ENCODE peak calls at places on chromosomes 4 and X, in four cellular contexts. One of them, this sample, is unnamed.

GRCh38 chr4:5079581-5079980 is 28.3 kb downstream of the STK32B start:
- DNase-seq in K562: no peak
- DNase-seq in H1: no peak
- DNase-seq in HCT116: no peak
- DNase-seq in this sample: no peak

GRCh38 chr4:55358668-55359067 is 12.6 kb downstream of the SRD5A3 start:
- DNase-seq in K562: peak; percentile 41
- DNase-seq in H1: no peak
- DNase-seq in HCT116: peak; percentile 50
- DNase-seq in this sample: no peak

GRCh38 chrX:16445166-16445752 is 204.7 kb upstream of the S100G start:
- DNase-seq in K562: peak; percentile 45
- DNase-seq in H1: no peak
- DNase-seq in HCT116: peak; percentile 22
- DNase-seq in this sample: peak; percentile 1

GRCh38 chrX:136850441-136851175 is 29.9 kb downstream of the RBMX start:
- DNase-seq in K562: no peak
- DNase-seq in H1: no peak
- DNase-seq in HCT116: no peak
- DNase-seq in this sample: no peak

GRCh38 chr4:153645183-153645582 is 38.9 kb upstream of the TLR2 start:
- DNase-seq in K562: peak; percentile 34
- DNase-seq in H1: no peak
- DNase-seq in HCT116: no peak
- DNase-seq in this sample: no peak

GRCh38 chrX:12824944-12825343 is 33.7 kb downstream of the PRPS2 start:
- DNase-seq in K562: peak; percentile 3
- DNase-seq in H1: no peak
- DNase-seq in HCT116: no peak
- DNase-seq in this sample: no peak

GRCh38 chr4:139764686-139765085 is 99.1 kb downstream of the MGST2 start:
- DNase-seq in K562: no peak
- DNase-seq in H1: no peak
- DNase-seq in HCT116: no peak
- DNase-seq in this sample: no peak

GRCh38 chrX:131728295-131729145 is 184.6 kb downstream of the OR13H1 start:
- DNase-seq in K562: no peak
- DNase-seq in H1: no peak
- DNase-seq in HCT116: no peak
- DNase-seq in this sample: no peak

GRCh38 chr4:109169160-109169559 is 133.3 kb downstream of the COL25A1 start:
- DNase-seq in K562: no peak
- DNase-seq in H1: no peak
- DNase-seq in HCT116: no peak
- DNase-seq in this sample: no peak

GRCh38 chrX:39331062-39331704 is 529.9 kb downstream of the MID1IP1 start:
- DNase-seq in K562: no peak
- DNase-seq in H1: no peak
- DNase-seq in HCT116: no peak
- DNase-seq in this sample: no peak

GRCh38 chr4:140078366-140078765 is 75.6 kb downstream of the MAML3 start:
- DNase-seq in K562: no peak
- DNase-seq in H1: no peak
- DNase-seq in HCT116: no peak
- DNase-seq in this sample: no peak

GRCh38 chr4:182205293-182205692 is 37.9 kb upstream of the TENM3 start:
- DNase-seq in K562: no peak
- DNase-seq in H1: no peak
- DNase-seq in HCT116: no peak
- DNase-seq in this sample: no peak

GRCh38 chr4:182207806-182208483 is 35.3 kb upstream of the TENM3 start:
- DNase-seq in K562: no peak
- DNase-seq in H1: no peak
- DNase-seq in HCT116: no peak
- DNase-seq in this sample: no peak

GRCh38 chr4:182206916-182207315 is 36.3 kb upstream of the TENM3 start:
- DNase-seq in K562: no peak
- DNase-seq in H1: no peak
- DNase-seq in HCT116: no peak
- DNase-seq in this sample: no peak

GRCh38 chr4:182204042-182204441 is 39.2 kb upstream of the TENM3 start:
- DNase-seq in K562: no peak
- DNase-seq in H1: no peak
- DNase-seq in HCT116: no peak
- DNase-seq in this sample: no peak

GRCh38 chr4:182206266-182206665 is 36.9 kb upstream of the TENM3 start:
- DNase-seq in K562: no peak
- DNase-seq in H1: no peak
- DNase-seq in HCT116: no peak
- DNase-seq in this sample: no peak
- TF ChIP-seq FOSL1 in K562: no peak
- TF ChIP-seq FOSL1 in H1: no peak
- TF ChIP-seq FOSL1 in HCT116: no peak
- TF ChIP-seq FOSL1 in this sample: no peak

GRCh38 chr4:7223566-7223965 is 31.2 kb downstream of the SORCS2 start:
- DNase-seq in K562: no peak
- DNase-seq in H1: no peak
- DNase-seq in HCT116: no peak
- DNase-seq in this sample: no peak
- TF ChIP-seq FOSL1 in K562: no peak
- TF ChIP-seq FOSL1 in H1: no peak
- TF ChIP-seq FOSL1 in HCT116: no peak
- TF ChIP-seq FOSL1 in this sample: no peak

GRCh38 chr4:14265651-14266050 is 638.1 kb upstream of the BOD1L1 start:
- DNase-seq in K562: no peak
- DNase-seq in H1: no peak
- DNase-seq in HCT116: no peak
- DNase-seq in this sample: no peak
- TF ChIP-seq FOSL1 in K562: no peak
- TF ChIP-seq FOSL1 in H1: no peak
- TF ChIP-seq FOSL1 in HCT116: no peak
- TF ChIP-seq FOSL1 in this sample: no peak

DNA sequence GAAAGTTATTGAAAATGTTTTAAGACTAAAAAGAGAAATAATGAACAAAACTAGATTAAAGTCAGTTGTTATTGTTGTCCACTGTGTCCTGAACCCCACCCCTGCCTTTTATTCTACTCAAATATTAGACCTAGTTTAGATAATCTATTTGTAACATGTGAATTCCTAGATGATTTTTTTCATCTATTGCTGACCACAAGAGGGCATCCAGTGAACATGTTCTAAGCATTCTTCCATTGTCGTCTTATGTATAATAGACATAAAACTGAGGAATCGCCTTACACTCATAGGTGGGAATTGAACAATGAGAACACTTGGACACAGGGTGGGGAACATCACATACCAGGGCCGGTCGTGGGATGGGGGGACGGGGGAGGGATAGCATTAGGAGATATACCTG is 36.4 kb upstream of the HPRT1 start:
- DNase-seq in K562: peak; percentile 22
- DNase-seq in H1: no peak
- DNase-seq in HCT116: no peak
- DNase-seq in this sample: peak; percentile 3
- TF ChIP-seq FOSL1 in K562: no peak
- TF ChIP-seq FOSL1 in H1: no peak
- TF ChIP-seq FOSL1 in HCT116: no peak
- TF ChIP-seq FOSL1 in this sample: no peak

DNA sequence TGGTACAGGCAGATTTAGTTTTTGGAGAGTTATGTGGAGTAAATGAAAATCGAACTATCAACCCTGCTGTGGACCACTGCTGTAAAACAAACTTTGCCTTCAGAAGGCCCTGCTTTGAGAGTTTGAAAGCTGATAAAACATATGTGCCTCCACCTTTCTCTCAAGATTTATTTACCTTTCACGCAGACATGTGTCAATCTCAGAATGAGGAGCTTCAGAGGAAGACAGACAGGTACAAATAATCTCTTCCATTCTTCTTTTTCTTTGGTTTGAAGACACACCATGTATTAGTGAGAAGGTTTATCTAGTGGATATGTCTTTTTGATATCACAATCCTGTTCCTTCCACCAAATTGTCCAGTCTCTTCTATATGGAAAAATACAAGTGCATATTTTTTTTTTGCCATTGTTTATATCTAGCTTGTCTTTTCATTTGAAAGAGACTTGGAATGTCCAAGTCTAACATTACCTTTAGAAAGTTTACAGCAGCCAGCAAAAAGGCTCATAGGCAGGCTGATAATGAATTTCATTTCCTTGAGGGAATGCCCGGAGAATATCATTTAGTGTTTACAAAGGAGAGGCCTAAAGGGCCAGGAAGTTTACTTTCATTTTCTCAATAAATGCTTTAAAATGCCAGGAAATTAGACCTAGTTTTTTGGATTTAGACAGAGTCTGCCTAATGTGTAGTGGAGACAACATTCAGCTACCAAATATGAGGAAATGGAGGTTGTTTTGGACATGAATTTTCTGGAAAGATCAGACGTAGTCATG is 18.6 kb downstream of the AFM start:
- DNase-seq in K562: no peak
- DNase-seq in H1: no peak
- DNase-seq in HCT116: no peak
- DNase-seq in this sample: no peak
- TF ChIP-seq FOSL1 in K562: no peak
- TF ChIP-seq FOSL1 in H1: no peak
- TF ChIP-seq FOSL1 in HCT116: no peak
- TF ChIP-seq FOSL1 in this sample: no peak

DNA sequence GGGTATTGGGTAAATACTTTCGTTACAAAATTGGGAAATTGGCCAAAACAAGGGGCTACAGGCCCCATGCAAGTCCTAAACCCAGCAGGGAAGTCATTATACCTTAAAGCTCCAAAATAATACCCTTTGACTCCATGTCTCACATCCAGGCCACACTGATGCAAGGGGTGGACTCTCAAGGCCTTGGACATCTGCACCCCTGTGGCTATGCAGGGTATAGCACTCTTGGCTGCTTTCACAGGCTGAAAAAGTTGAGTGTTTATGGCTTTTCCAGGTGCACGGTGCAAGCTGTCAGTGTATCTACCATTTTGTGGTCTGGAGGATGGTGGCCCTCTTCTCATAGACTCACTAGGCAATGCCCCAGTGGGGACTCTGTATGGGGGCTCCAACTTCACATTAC is 326.5 kb downstream of the TEX13C start:
- DNase-seq in K562: peak; percentile 28
- DNase-seq in H1: no peak
- DNase-seq in HCT116: no peak
- DNase-seq in this sample: no peak
- TF ChIP-seq FOSL1 in K562: no peak
- TF ChIP-seq FOSL1 in H1: no peak
- TF ChIP-seq FOSL1 in HCT116: no peak
- TF ChIP-seq FOSL1 in this sample: no peak

DNA sequence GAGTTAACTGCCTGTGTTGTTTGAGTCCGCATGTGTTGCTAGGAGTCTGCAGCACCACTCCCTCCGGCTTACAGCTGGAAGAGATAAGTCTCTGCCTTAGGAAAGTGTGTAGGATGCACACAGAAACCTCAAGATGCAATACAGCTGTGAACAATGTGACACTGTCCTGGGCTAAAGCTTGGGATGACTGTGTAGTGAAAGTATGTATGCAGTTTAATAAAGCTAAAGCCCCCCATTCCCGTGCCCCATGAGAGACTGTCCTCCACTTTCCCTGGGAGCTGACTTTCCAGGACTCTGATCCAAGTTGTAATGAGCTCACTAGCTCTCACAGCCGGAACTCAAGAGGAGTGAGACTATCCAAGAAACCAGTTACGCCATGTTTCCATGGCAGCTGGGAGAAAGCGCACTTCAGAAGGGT is 156.6 kb upstream of the FTHL17 start:
- DNase-seq in K562: no peak
- DNase-seq in H1: no peak
- DNase-seq in HCT116: no peak
- DNase-seq in this sample: no peak
- TF ChIP-seq FOSL1 in K562: no peak
- TF ChIP-seq FOSL1 in H1: no peak
- TF ChIP-seq FOSL1 in HCT116: no peak
- TF ChIP-seq FOSL1 in this sample: no peak

GRCh38 chr4:182242793-182243192 is 409 bp upstream of the TENM3 start:
- DNase-seq in K562: no peak
- DNase-seq in H1: no peak
- DNase-seq in HCT116: no peak
- DNase-seq in this sample: no peak
- TF ChIP-seq FOSL1 in K562: no peak
- TF ChIP-seq FOSL1 in H1: no peak
- TF ChIP-seq FOSL1 in HCT116: no peak
- TF ChIP-seq FOSL1 in this sample: no peak